ENCODE peak calls at places on chromosomes 2 and 18, in eight cellular contexts. Z, R, Y, Q, G, F, I and V are unnamed samples.

GRCh38 chr2:21026479-21027282 is 17.2 kb downstream of the APOB start:
- DNase-seq in Z (no peak), R (no peak), Y (no peak), Q (no peak), G (no peak), F (no peak), I (no peak), V (no peak)

GRCh38 chr2:202542142-202542541 is 92.6 kb upstream of the FAM117B start:
- DNase-seq in Z (no peak), R (no peak), Y (peak; percentile 62), Q (no peak), G (no peak), F (peak; percentile 41), I (no peak), V (no peak)

GRCh38 chr2:41826921-41827320 is 220.9 kb upstream of the PKDCC start:
- DNase-seq in Z (no peak), R (no peak), Y (no peak), Q (no peak), G (no peak), F (no peak), I (no peak), V (no peak)

GRCh38 chr2:220152281-220152680 is 524.9 kb downstream of the SLC4A3 start:
- DNase-seq in Z (no peak), R (no peak), Y (no peak), Q (no peak), G (no peak), F (no peak), I (no peak), V (no peak)

GRCh38 chr2:122191331-122191730 is 435.9 kb downstream of the TSN start:
- DNase-seq in Z (peak; percentile 32), R (no peak), Y (peak; percentile 33), Q (no peak), G (no peak), F (no peak), I (peak; percentile 7), V (peak; percentile 41)

GRCh38 chr2:225668606-225669266 is 269.2 kb downstream of the NYAP2 start:
- DNase-seq in Z (peak; percentile 14), R (peak; percentile 39), Y (peak; percentile 82), Q (no peak), G (no peak), F (peak; percentile 38), I (peak; percentile 55), V (peak; percentile 65)

GRCh38 chr2:216909541-216910175 is 49.8 kb upstream of the TNP1 start:
- DNase-seq in Z (no peak), R (no peak), Y (no peak), Q (no peak), G (no peak), F (no peak), I (no peak), V (no peak)

GRCh38 chr2:232534940-232535735 is 4.4 kb upstream of the CHRNG start:
- DNase-seq in Z (no peak), R (no peak), Y (no peak), Q (no peak), G (peak; percentile 62), F (no peak), I (no peak), V (no peak)

GRCh38 chr18:79914614-79915160 is 36.8 kb downstream of the SLC66A2 start:
- DNase-seq in Z (no peak), R (no peak), Y (no peak), Q (no peak), G (no peak), F (no peak), I (no peak), V (no peak)

GRCh38 chr2:2901384-2902345 is 476.0 kb downstream of the EIPR1 start:
- DNase-seq in Z (no peak), R (no peak), Y (no peak), Q (no peak), G (no peak), F (no peak), I (no peak), V (peak; percentile 72)

GRCh38 chr2:157334797-157335196 is 9.2 kb upstream of the ERMN start:
- DNase-seq in Z (no peak), R (no peak), Y (no peak), Q (no peak), G (no peak), F (no peak), I (no peak), V (no peak)

GRCh38 chr2:11343626-11344341 is 652 bp downstream of the ROCK2 start:
- DNase-seq in Z (peak; percentile 52), R (peak; percentile 16), Y (peak; percentile 42), Q (peak; percentile 64), G (peak; percentile 80), F (no peak), I (peak; percentile 47), V (peak; percentile 85)

GRCh38 chr2:112645396-112646101 is at the start of gene SLC20A1:
- DNase-seq in Z (peak; percentile 92), R (peak; percentile 85), Y (peak; percentile 92), Q (peak; percentile 97), G (peak; percentile 99), F (peak; percentile 94), I (peak; percentile 92), V (peak; percentile 94)

GRCh38 chr2:40283111-40283909 is 168.6 kb downstream of the SLC8A1 start:
- DNase-seq in Z (no peak), R (no peak), Y (peak; percentile 10), Q (no peak), G (no peak), F (peak; percentile 33), I (no peak), V (no peak)

GRCh38 chr2:208546107-208546506 is 139.5 kb downstream of the PTH2R start:
- DNase-seq in Z (no peak), R (no peak), Y (no peak), Q (no peak), G (no peak), F (no peak), I (no peak), V (no peak)

GRCh38 chr18:61580061-61580460 is 246.8 kb downstream of the CDH20 start:
- DNase-seq in Z (no peak), R (no peak), Y (peak; percentile 28), Q (no peak), G (no peak), F (no peak), I (no peak), V (no peak)

GRCh38 chr2:216911886-216912285 is 52.0 kb upstream of the TNP1 start:
- DNase-seq in Z (no peak), R (no peak), Y (no peak), Q (no peak), G (no peak), F (no peak), I (no peak), V (no peak)

GRCh38 chr2:37744010-37744409 is 72.6 kb upstream of the CDC42EP3 start:
- DNase-seq in Z (no peak), R (no peak), Y (no peak), Q (no peak), G (no peak), F (no peak), I (no peak), V (no peak)

GRCh38 chr18:62210138-62210537 is 23.1 kb downstream of the RELCH start:
- DNase-seq in Z (no peak), R (no peak), Y (no peak), Q (no peak), G (no peak), F (no peak), I (no peak), V (no peak)

GRCh38 chr2:76310894-76311293 is 600.2 kb upstream of the GCFC2 start:
- DNase-seq in Z (no peak), R (no peak), Y (no peak), Q (no peak), G (no peak), F (no peak), I (no peak), V (no peak)

GRCh38 chr2:12787891-12788783 is 71.4 kb downstream of the TRIB2 start:
- DNase-seq in Z (no peak), R (no peak), Y (peak; percentile 97), Q (peak; percentile 24), G (no peak), F (no peak), I (no peak), V (no peak)

GRCh38 chr2:202022755-202023154 is 10.9 kb upstream of the FZD7 start:
- DNase-seq in Z (no peak), R (no peak), Y (no peak), Q (no peak), G (no peak), F (no peak), I (peak; percentile 10), V (no peak)

GRCh38 chr2:65991864-65992554 is 442.9 kb upstream of the MEIS1 start:
- DNase-seq in Z (no peak), R (peak; percentile 53), Y (peak; percentile 14), Q (no peak), G (no peak), F (no peak), I (no peak), V (no peak)

GRCh38 chr2:226759768-226760167 is 39.9 kb downstream of the IRS1 start:
- DNase-seq in Z (no peak), R (no peak), Y (no peak), Q (no peak), G (no peak), F (no peak), I (no peak), V (no peak)

GRCh38 chr18:63183952-63184351 is 135.6 kb downstream of the BCL2 start:
- DNase-seq in Z (no peak), R (no peak), Y (no peak), Q (no peak), G (no peak), F (no peak), I (no peak), V (no peak)

GRCh38 chr18:73462092-73462491 is 594.3 kb upstream of the NETO1 start:
- DNase-seq in Z (no peak), R (peak; percentile 8), Y (peak; percentile 69), Q (no peak), G (no peak), F (no peak), I (no peak), V (no peak)

GRCh38 chr18:43563780-43564179 is 286.5 kb upstream of the SYT4 start:
- DNase-seq in Z (peak; percentile 1), R (peak; percentile 21), Y (peak; percentile 16), Q (no peak), G (no peak), F (no peak), I (peak; percentile 48), V (peak; percentile 12)

GRCh38 chr2:32008811-32009478 is 1.9 kb downstream of the MEMO1 start:
- DNase-seq in Z (peak; percentile 24), R (no peak), Y (peak; percentile 34), Q (no peak), G (no peak), F (no peak), I (no peak), V (peak; percentile 32)

GRCh38 chr2:222933458-222933857 is 72.6 kb downstream of the ACSL3 start:
- DNase-seq in Z (no peak), R (no peak), Y (no peak), Q (no peak), G (no peak), F (no peak), I (no peak), V (no peak)

GRCh38 chr2:151437630-151438029 is 27.9 kb downstream of the RIF1 start:
- DNase-seq in Z (no peak), R (no peak), Y (peak; percentile 44), Q (no peak), G (no peak), F (no peak), I (no peak), V (no peak)